ENCODE peak calls at places on chromosomes 3 and 15, in six cellular contexts. V is H9, Q is RWPE1, H is esophagus squamous epithelium, U is PC-3, Y is AG04450. C is an unnamed sample.

GRCh38 chr3:45665101-45665572 is 24.1 kb upstream of the SACM1L start:
- DNase-seq in V (peak), Y (no peak), U (peak), H (no peak), Q (no peak), C (peak)

GRCh38 chr15:48510976-48511375 is 134.5 kb downstream of the FBN1 start:
- DNase-seq in V (no peak), Y (no peak), H (no peak), Q (no peak), U (no peak), C (no peak)

GRCh38 chr3:174202561-174202960 is 656.6 kb upstream of the NAALADL2 start:
- DNase-seq in V (no peak), H (no peak), U (peak), Q (no peak), Y (no peak), C (no peak)

GRCh38 chr3:133330043-133330442 is 69.8 kb upstream of the BFSP2 start:
- DNase-seq in Q (no peak), U (no peak), H (no peak), Y (no peak), V (peak), C (peak)

GRCh38 chr15:78727561-78727960 is 83.7 kb downstream of the ADAMTS7 start:
- DNase-seq in Y (no peak), V (peak), U (no peak), Q (no peak), H (no peak), C (no peak)

GRCh38 chr15:63439536-63440264 is 58.1 kb upstream of the CA12 start:
- DNase-seq in H (no peak), U (peak), V (no peak), Y (no peak), Q (no peak), C (no peak)

GRCh38 chr3:13559751-13560540 is 11.0 kb downstream of the FBLN2 start:
- DNase-seq in U (no peak), Q (peak), H (no peak), Y (no peak), V (no peak), C (no peak)

GRCh38 chr3:152385761-152386160 is 117.0 kb downstream of the MBNL1 start:
- DNase-seq in Q (no peak), U (peak), Y (peak), V (no peak), H (no peak), C (no peak)

GRCh38 chr15:55279746-55280351 is 9.8 kb downstream of the RAB27A start:
- DNase-seq in U (peak), H (no peak), Q (peak), V (no peak), Y (peak), C (no peak)

GRCh38 chr3:541328-541727 is 344.8 kb downstream of the CHL1 start:
- DNase-seq in U (no peak), Y (no peak), Q (no peak), V (no peak), H (no peak), C (peak)

GRCh38 chr3:157128771-157129671 is 30.9 kb downstream of the CCNL1 start:
- DNase-seq in U (peak), V (no peak), Y (no peak), H (no peak), Q (no peak), C (no peak)

GRCh38 chr3:99714146-99714545 is 75.8 kb downstream of the COL8A1 start:
- DNase-seq in V (no peak), Y (no peak), U (no peak), H (no peak), Q (no peak), C (no peak)

GRCh38 chr3:142394921-142395622 is 52.8 kb downstream of the XRN1 start:
- DNase-seq in H (no peak), Q (no peak), Y (no peak), V (no peak), U (no peak), C (no peak)

GRCh38 chr3:15646924-15647511 is 45.5 kb downstream of the BTD start:
- DNase-seq in Q (peak), H (no peak), Y (peak), U (peak), V (no peak), C (no peak)

GRCh38 chr15:59372352-59373211 is at the start of gene MYO1E:
- DNase-seq in H (no peak), V (peak), U (peak), Y (peak), Q (peak), C (peak)
- TF ChIP-seq CTCF in H (no peak), V (no peak), U (no peak), Y (no peak), Q (no peak), C (no peak)

GRCh38 chr3:114103181-114103580 is 46.6 kb downstream of the QTRT2 start:
- DNase-seq in H (no peak), V (peak), Y (no peak), U (no peak), Q (no peak), C (no peak)
- TF ChIP-seq CTCF in H (no peak), V (no peak), Y (no peak), U (no peak), Q (no peak), C (no peak)

GRCh38 chr3:103992469-103992868 is 1374.2 kb upstream of the ALCAM start:
- DNase-seq in H (no peak), V (peak), Q (no peak), Y (no peak), U (no peak), C (no peak)
- TF ChIP-seq CTCF in H (no peak), V (no peak), Q (no peak), Y (no peak), U (peak), C (no peak)

DNA sequence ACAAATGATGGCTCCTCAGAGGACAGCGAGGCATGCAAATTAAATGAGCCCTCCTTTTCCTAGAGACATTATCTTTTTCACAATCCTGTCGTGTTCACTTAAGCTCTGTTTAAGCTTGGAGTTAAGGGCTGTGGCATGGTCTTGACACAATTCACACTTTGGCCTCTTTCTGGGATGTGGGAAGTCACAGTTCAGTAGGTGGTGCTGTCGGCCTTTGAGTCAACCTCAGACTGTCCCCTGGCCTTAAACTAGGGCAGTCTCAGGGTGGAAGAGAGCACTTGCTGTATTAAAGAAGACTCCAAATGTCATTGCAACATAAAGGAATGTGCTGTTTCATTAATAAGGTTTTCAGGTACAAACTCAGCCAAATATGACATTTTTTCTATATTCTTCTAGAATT is 351.0 kb downstream of the MCTP2 start:
- DNase-seq in U (peak), H (no peak), Y (no peak), V (peak), Q (peak), C (peak)
- TF ChIP-seq CTCF in U (peak), H (peak), Y (no peak), V (peak), Q (peak), C (peak)

GRCh38 chr15:90893175-90894090 is 9.1 kb downstream of the FES start:
- DNase-seq in H (no peak), V (no peak), U (no peak), Q (no peak), Y (no peak), C (no peak)
- TF ChIP-seq CTCF in H (no peak), V (peak), U (peak), Q (no peak), Y (peak), C (no peak)

C was measured in nephron progenitor cell.